ENCODE peak calls at places on chromosomes 1 and 21, in five cellular contexts. B is IMR-90, U is K562, D is A549, J is HepG2. F is an unnamed sample.
A peak's percentile ranks its signal among the peaks of the same experiment; 100 is the strongest.

GRCh38 chr1:231059566-231060193 is 19.6 kb upstream of the FAM89A start:
- DNase-seq in B (peak; percentile 20), D (no peak), U (no peak), J (no peak), F (no peak)

GRCh38 chr1:33875857-33876256 is 12.0 kb downstream of the HMGB4 start:
- DNase-seq in D (no peak), U (no peak), J (no peak), B (no peak), F (no peak)

GRCh38 chr1:230728710-230729392 is 14.9 kb upstream of the AGT start:
- DNase-seq in J (peak; percentile 95), U (no peak), D (no peak), B (no peak), F (no peak)

GRCh38 chr1:174217787-174218574 is 58.7 kb downstream of the RABGAP1L start:
- DNase-seq in U (peak; percentile 59), J (peak; percentile 21), B (peak; percentile 54), D (peak; percentile 35), F (no peak)

GRCh38 chr1:180097319-180097605 is 57.4 kb upstream of the QSOX1 start:
- DNase-seq in J (no peak), B (no peak), U (no peak), D (no peak), F (no peak)

GRCh38 chr21:42400525-42400924 is 3.2 kb upstream of the UBASH3A start:
- DNase-seq in J (no peak), U (no peak), D (no peak), B (peak; percentile 11), F (no peak)

GRCh38 chr1:94612081-94612480 is 70.5 kb upstream of the F3 start:
- DNase-seq in U (no peak), B (no peak), J (no peak), D (no peak), F (no peak)

GRCh38 chr1:222618001-222618879 is at the start of gene MIA3:
- DNase-seq in J (peak; percentile 39), U (peak; percentile 83), D (no peak), B (peak; percentile 10), F (no peak)

GRCh38 chr1:247118946-247119446 is 14.8 kb upstream of the ZNF669 start:
- DNase-seq in J (peak; percentile 79), B (no peak), U (peak; percentile 50), D (peak; percentile 45), F (peak; percentile 93)

GRCh38 chr1:29864431-29865022 is 628.2 kb downstream of the PTPRU start:
- DNase-seq in U (no peak), D (no peak), B (no peak), J (no peak), F (no peak)

GRCh38 chr21:34808569-34809204 is 139.9 kb downstream of the CLIC6 start:
- DNase-seq in U (no peak), J (no peak), D (peak; percentile 18), B (peak; percentile 88), F (no peak)

GRCh38 chr1:194056169-194056568 is 869.8 kb upstream of the B3GALT2 start:
- DNase-seq in U (no peak), D (no peak), B (no peak), J (no peak), F (no peak)

GRCh38 chr1:55894521-55894920 is 679.4 kb upstream of the USP24 start:
- DNase-seq in J (no peak), U (no peak), D (peak; percentile 14), B (peak; percentile 35), F (no peak)

GRCh38 chr1:157580179-157580827 is 17.6 kb downstream of the FCRL4 start:
- DNase-seq in B (peak; percentile 57), D (peak; percentile 65), J (peak; percentile 63), U (peak; percentile 65), F (no peak)

GRCh38 chr1:10765734-10766478 is 30.5 kb downstream of the CASZ1 start:
- DNase-seq in D (no peak), J (no peak), B (no peak), U (no peak), F (no peak)

GRCh38 chr1:186985889-186986491 is 157.2 kb downstream of the PLA2G4A start:
- DNase-seq in U (peak; percentile 59), D (peak; percentile 62), B (peak; percentile 78), J (peak; percentile 45), F (no peak)

GRCh38 chr1:210882414-210883221 is 251.3 kb downstream of the KCNH1 start:
- DNase-seq in D (peak; percentile 17), J (no peak), U (no peak), B (peak; percentile 21), F (no peak)

GRCh38 chr1:167185062-167185461 is 35.6 kb upstream of the POU2F1 start:
- DNase-seq in D (no peak), J (no peak), B (no peak), U (no peak), F (no peak)

GRCh38 chr21:32336711-32337110 is 38.1 kb downstream of the MRAP start:
- DNase-seq in J (no peak), D (no peak), U (no peak), B (peak; percentile 56), F (no peak)

GRCh38 chr1:31705080-31705866 is 1.5 kb upstream of the COL16A1 start:
- DNase-seq in U (peak; percentile 88), J (peak; percentile 68), B (peak; percentile 55), D (peak; percentile 41), F (no peak)

GRCh38 chr1:1806890-1807289 is 28.6 kb upstream of the NADK start:
- DNase-seq in J (no peak), D (no peak), U (no peak), B (peak; percentile 37), F (no peak)

GRCh38 chr1:38559180-38559874 is 300.2 kb downstream of the RRAGC start:
- DNase-seq in U (no peak), D (no peak), J (no peak), B (no peak), F (no peak)

GRCh38 chr21:44018813-44019567 is 6.9 kb downstream of the TRAPPC10 start:
- DNase-seq in U (peak; percentile 65), B (no peak), D (no peak), J (no peak), F (no peak)

GRCh38 chr1:81113688-81114087 is 687.0 kb upstream of the ADGRL2 start:
- DNase-seq in D (no peak), J (no peak), B (peak; percentile 31), U (no peak), F (no peak)

GRCh38 chr1:34013958-34014737 is 150.3 kb downstream of the HMGB4 start:
- DNase-seq in J (no peak), D (peak; percentile 4), U (peak; percentile 37), B (no peak), F (peak; percentile 90)

GRCh38 chr1:203534526-203534925 is 40.6 kb downstream of the OPTC start:
- DNase-seq in U (no peak), D (peak; percentile 71), J (no peak), B (peak; percentile 97), F (no peak)

GRCh38 chr1:30756545-30757195 is 904 bp downstream of the LAPTM5 start:
- DNase-seq in J (no peak), B (peak; percentile 82), U (peak; percentile 82), D (peak; percentile 28), F (no peak)

DNA sequence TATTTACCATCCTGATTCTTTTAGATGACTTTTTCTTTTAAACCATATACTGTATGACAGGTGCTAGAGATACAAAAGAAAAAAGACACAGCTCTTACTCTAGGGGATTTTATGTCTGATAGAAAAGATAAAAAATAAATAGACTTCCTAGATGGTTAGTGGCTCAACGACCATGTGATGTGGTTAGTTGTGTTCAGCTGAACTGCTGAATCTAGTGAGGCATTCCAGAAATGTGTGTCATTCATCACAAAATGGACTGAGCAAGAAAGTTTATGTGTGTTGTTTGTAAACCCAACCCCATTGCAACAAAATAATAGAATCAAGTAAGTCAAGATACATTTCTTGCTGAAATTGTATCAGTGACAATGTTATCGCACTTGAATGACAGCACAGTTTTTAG is 205.8 kb upstream of the LYPLAL1 start:
- DNase-seq in J (no peak), U (no peak), D (no peak), B (peak; percentile 39), F (no peak)
- TF ChIP-seq MAFK in J (no peak), U (no peak), D (no peak), B (no peak), F (no peak)

GRCh38 chr1:207102659-207103058 is 1.4 kb upstream of the C4BPA start:
- DNase-seq in D (no peak), U (no peak), J (no peak), B (no peak), F (no peak)

GRCh38 chr1:207101720-207102119 is 2.3 kb upstream of the C4BPA start:
- DNase-seq in D (no peak), B (no peak), U (peak; percentile 36), J (no peak), F (no peak)

GRCh38 chr1:207102146-207102545 is 1.9 kb upstream of the C4BPA start:
- DNase-seq in J (no peak), U (no peak), B (no peak), D (no peak), F (no peak)

GRCh38 chr1:207103892-207104373 is at the start of gene C4BPA:
- DNase-seq in D (peak; percentile 28), U (no peak), J (peak; percentile 90), B (no peak), F (no peak)
- TF ChIP-seq MAFK in D (no peak), U (no peak), J (no peak), B (no peak), F (no peak)

DNA sequence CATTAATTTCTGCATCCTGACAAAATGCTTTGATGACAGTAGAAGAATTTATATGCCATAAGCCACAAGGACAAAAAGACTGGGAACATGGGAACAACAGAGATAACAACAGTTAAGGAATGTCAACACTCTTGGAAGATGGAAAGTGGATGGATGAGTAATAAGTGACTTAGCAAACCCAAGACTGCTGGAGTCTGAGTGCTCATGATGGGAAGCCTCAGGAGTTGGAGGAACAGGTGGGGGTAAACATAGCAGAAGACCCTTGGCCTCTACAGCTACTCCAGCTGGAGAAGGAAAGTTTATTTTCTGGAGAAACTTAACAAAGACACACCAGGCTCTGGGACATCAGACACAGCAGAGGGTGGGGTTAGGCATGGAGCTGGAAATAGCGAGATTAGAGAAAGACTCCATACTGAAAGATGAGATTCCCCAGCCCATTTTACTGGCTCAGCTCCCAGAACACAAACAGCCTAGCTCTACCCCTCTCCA is 13.6 kb downstream of the G0S2 start:
- DNase-seq in J (no peak), U (peak; percentile 13), D (peak; percentile 78), B (peak; percentile 52), F (no peak)
- TF ChIP-seq MAFK in J (no peak), U (no peak), D (no peak), B (no peak), F (no peak)

GRCh38 chr1:19205845-19206244 is 4.2 kb downstream of the UBR4 start:
- DNase-seq in J (no peak), D (no peak), B (no peak), U (peak; percentile 30), F (no peak)
- TF ChIP-seq MAFK in J (no peak), D (no peak), B (no peak), U (no peak), F (no peak)

F was measured in H1.